ENCODE peak calls at places on chromosomes 7 and 10, in four cellular contexts. P, C, K and Z are unnamed samples.

GRCh38 chr7:65477326-65477725 is 103.7 kb downstream of the ZNF92 start:
- DNase-seq in C (no peak), P (no peak), K (no peak), Z (no peak)

GRCh38 chr10:25818751-25819150 is 115.3 kb upstream of the MYO3A start:
- DNase-seq in K (no peak), C (no peak), P (no peak), Z (no peak)

GRCh38 chr10:84837041-84837766 is 508.8 kb downstream of the CCSER2 start:
- DNase-seq in P (no peak), C (no peak), K (no peak), Z (no peak)

GRCh38 chr10:69337312-69338132 is 59.2 kb downstream of the HK1 start:
- DNase-seq in C (no peak), K (no peak), P (no peak), Z (no peak)

GRCh38 chr10:126250527-126251310 is 137.6 kb downstream of the ADAM12 start:
- DNase-seq in K (no peak), C (no peak), P (no peak), Z (no peak)

GRCh38 chr10:14016942-14017341 is 313.8 kb downstream of the FRMD4A start:
- DNase-seq in P (no peak), K (no peak), C (no peak), Z (no peak)

GRCh38 chr10:96208946-96209345 is 62.4 kb downstream of the BLNK start:
- DNase-seq in C (no peak), P (no peak), K (no peak), Z (no peak)

GRCh38 chr10:33306756-33307519 is 27.5 kb downstream of the NRP1 start:
- DNase-seq in K (no peak), C (no peak), P (no peak), Z (no peak)

GRCh38 chr10:1762066-1762465 is 24.7 kb upstream of the ADARB2 start:
- DNase-seq in K (no peak), P (no peak), C (no peak), Z (no peak)

GRCh38 chr10:19048901-19049300 is 300 bp downstream of the MALRD1 start:
- DNase-seq in K (no peak), C (no peak), P (no peak), Z (no peak)

GRCh38 chr7:111560773-111561658 is 1.3 kb downstream of the IMMP2L start:
- DNase-seq in K (no peak), C (no peak), P (no peak), Z (no peak)

GRCh38 chr10:70980687-70981086 is 92.3 kb upstream of the PCBD1 start:
- DNase-seq in P (no peak), K (no peak), C (no peak), Z (no peak)

GRCh38 chr7:29033584-29033983 is 75.5 kb upstream of the TRIL start:
- DNase-seq in P (no peak), C (no peak), K (no peak), Z (no peak)

GRCh38 chr7:94276797-94277196 is 117.9 kb upstream of the COL1A2 start:
- DNase-seq in K (no peak), C (no peak), P (no peak), Z (no peak)

GRCh38 chr10:5861269-5862031 is 28.2 kb downstream of the ANKRD16 start:
- DNase-seq in K (no peak), P (no peak), C (no peak), Z (no peak)

GRCh38 chr7:102320601-102321350 is 34.1 kb downstream of the SH2B2 start:
- DNase-seq in C (no peak), K (no peak), P (no peak), Z (no peak)

DNA sequence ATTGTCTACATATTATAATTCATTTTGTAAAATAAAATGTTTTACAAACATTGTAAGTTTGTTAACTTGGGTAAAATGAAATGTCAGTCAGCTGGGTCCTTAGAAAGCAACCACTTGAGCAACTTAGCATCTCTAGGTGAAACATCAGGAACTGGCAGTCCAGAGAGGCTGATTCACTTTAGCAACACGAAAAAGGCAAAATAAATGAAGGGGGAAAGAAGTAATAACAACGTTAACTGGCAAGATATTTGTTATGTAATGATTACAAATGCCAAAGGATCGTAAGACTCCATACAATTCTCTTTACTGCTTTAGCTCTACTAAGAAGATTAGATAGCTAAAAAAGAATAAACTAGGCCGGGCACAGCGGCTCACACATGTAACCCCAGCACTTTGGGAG is 5.0 kb downstream of the PDZD8 start:
- DNase-seq in P (no peak), K (no peak), C (no peak), Z (no peak)
- H3K4me1 ChIP-seq in P (peaks cover 37% of the 10 kb centered on the region), K (peaks cover 55% of the 10 kb centered on the region), C (peaks cover 23% of the 10 kb centered on the region), Z (peaks cover 18% of the 10 kb centered on the region)

DNA sequence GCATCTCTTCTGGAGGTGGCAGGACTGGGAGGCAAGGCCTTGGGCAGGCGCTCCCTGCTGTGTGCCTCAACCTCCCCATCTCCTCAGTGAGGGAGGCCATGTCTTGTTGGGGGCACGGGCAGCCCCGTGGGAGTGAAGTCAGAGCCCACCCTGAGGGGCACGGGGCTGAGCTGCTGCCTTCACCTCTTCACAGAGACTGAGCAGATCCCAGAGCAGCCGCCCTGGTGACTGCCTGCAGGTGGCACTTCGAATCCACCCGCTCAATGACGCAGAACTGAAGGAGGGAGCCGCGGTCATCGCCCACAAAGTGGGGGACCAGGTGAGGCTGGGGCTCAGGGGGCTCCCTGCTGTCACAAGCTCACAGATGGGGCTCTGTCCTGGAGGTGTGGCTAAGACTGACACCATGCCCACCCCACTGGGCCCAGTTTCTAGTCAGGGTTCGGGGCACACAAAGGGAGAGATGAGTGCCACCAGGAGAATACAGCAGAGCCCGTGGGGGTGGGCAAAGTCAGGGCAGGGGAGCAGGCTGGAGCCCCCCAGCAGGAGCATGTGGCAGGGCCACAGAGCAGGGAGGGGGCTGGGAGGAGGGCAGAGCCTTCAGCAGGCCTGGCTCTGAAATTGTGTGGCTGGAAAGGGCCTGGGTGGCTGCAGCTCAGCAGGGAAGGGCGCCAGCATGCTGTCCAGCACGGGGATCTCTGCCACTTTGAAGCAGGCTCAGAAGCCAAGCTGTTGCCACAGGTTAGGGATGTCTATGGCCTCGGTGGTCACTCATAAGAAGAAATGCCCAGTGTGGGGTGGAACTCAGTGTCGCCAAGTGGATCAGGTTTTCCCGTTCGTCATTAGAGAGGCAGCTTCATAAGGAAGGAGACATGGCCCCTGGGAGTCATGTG is 18.8 kb upstream of the CHST12 start:
- DNase-seq in C (no peak), P (no peak), K (no peak), Z (no peak)
- H3K4me1 ChIP-seq in C (no peaks in the 10 kb centered on the region), P (no peaks in the 10 kb centered on the region), K (no peaks in the 10 kb centered on the region), Z (no peaks in the 10 kb centered on the region)

GRCh38 chr7:137886706-137887105 is 39.9 kb upstream of the DGKI start:
- DNase-seq in K (no peak), P (no peak), C (no peak), Z (no peak)
- H3K4me1 ChIP-seq in K (peaks cover 14% of the 10 kb centered on the region), P (no peaks in the 10 kb centered on the region), C (peaks cover 19% of the 10 kb centered on the region), Z (no peaks in the 10 kb centered on the region)

DNA sequence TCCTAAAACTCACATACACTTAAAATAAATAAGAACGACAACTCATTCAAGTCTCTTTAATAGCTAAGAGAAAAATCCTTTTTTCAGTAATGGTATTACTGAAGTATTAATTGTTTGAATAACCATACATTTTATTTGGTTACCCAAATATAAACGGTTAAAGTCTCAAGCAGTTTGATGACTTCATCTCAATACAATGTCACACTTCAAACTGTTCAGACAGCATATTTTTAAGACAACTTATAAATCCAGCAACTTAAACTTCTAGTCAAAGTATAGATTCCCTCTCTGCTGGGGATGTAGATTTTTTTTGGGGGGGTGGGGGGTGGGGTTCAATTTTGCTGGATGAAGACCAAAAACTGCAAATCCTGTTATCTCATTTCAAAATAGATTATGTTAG is 42.0 kb downstream of the GNA12 start:
- DNase-seq in C (no peak), K (no peak), P (no peak), Z (no peak)
- H3K4me1 ChIP-seq in C (peaks cover 5% of the 10 kb centered on the region), K (peaks cover 21% of the 10 kb centered on the region), P (peaks cover 18% of the 10 kb centered on the region), Z (peaks cover 12% of the 10 kb centered on the region)

DNA sequence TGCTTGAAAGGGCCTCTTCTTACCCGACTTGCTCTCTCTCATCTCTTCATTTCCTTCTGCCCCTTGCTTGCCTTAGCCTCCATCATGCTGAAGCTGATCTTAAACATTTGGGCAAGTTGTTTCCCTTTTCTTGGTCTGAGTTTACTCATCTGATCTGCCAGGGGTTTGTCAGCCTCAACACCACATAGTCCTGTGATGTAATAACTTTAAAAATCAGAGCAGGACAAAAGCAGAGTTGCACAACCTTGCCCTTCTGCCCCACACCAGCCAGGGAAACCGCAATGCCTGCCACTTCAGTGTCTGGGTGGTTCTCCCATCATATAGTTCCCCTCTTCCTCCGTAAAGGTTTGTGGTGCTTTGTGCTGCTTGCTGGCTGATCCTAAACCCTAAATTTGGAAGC is 9.9 kb upstream of the LIPM start:
- DNase-seq in P (no peak), K (peak; percentile 10), C (peak; percentile 20), Z (no peak)
- H3K4me1 ChIP-seq in P (peaks cover 6% of the 10 kb centered on the region), K (no peaks in the 10 kb centered on the region), C (no peaks in the 10 kb centered on the region), Z (peaks cover 4% of the 10 kb centered on the region)

GRCh38 chr10:22623624-22624263 is 90.6 kb downstream of the PIP4K2A start:
- DNase-seq in K (no peak), P (no peak), C (no peak), Z (no peak)

GRCh38 chr10:22620929-22621328 is 93.4 kb downstream of the PIP4K2A start:
- DNase-seq in K (no peak), C (no peak), P (no peak), Z (no peak)

GRCh38 chr10:22621726-22622125 is 92.7 kb downstream of the PIP4K2A start:
- DNase-seq in C (no peak), K (no peak), P (no peak), Z (no peak)

GRCh38 chr10:22624289-22624738 is 90.1 kb downstream of the PIP4K2A start:
- DNase-seq in K (no peak), P (no peak), C (no peak), Z (peak; percentile 33)

DNA sequence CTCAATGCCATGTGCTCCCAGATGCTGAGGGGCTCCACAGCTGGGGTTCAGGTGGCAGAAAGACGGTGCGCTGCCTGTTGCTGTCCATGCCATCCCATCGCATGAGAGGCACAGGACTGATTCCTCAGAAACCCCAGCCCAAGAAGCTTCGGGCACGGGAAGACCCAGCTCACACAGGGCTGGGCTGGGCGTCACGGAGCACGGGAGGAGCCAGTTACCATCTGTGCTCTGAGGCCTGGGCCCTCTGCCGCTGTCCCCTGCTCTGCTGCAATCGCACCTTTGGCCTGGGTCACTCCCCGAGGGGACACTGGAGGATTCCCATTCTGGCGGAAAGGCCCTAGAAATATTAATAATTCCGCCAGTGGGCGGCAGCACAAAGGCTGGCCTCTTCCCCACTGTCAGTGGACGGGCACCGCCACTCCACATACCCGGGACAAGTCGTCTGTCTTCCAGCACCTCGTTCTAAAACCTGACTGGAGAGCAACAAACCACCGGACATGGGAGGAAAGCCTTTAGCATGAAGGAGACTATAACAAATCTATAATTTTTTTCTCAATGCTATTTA is 92.1 kb downstream of the PIP4K2A start:
- DNase-seq in C (no peak), K (no peak), P (no peak), Z (no peak)
- H3K4me1 ChIP-seq in C (peaks cover 18% of the 10 kb centered on the region), K (peaks cover 18% of the 10 kb centered on the region), P (peaks cover 95% of the 10 kb centered on the region), Z (peaks cover 100% of the 10 kb centered on the region)

GRCh38 chr10:46020344-46020656 is 10.1 kb downstream of the NCOA4 start:
- DNase-seq in P (no peak), K (no peak), C (no peak), Z (no peak)

GRCh38 chr10:46020871-46021553 is 9.4 kb downstream of the NCOA4 start:
- DNase-seq in P (no peak), K (no peak), C (no peak), Z (no peak)

GRCh38 chr10:46026106-46026505 is 4.3 kb downstream of the NCOA4 start:
- DNase-seq in K (no peak), P (no peak), C (no peak), Z (no peak)

GRCh38 chr10:46024948-46025347 is 5.5 kb downstream of the NCOA4 start:
- DNase-seq in C (no peak), P (no peak), K (no peak), Z (no peak)

GRCh38 chr10:46022978-46023702 is 7.3 kb downstream of the NCOA4 start:
- DNase-seq in K (peak; percentile 93), P (peak; percentile 77), C (peak; percentile 94), Z (peak; percentile 85)
- H3K4me1 ChIP-seq in K (peaks cover 78% of the 10 kb centered on the region), P (peaks cover 69% of the 10 kb centered on the region), C (peaks cover 93% of the 10 kb centered on the region), Z (peaks cover 38% of the 10 kb centered on the region)

GRCh38 chr7:33836797-33837355 is 68.5 kb upstream of the BMPER start:
- DNase-seq in P (no peak), K (no peak), C (no peak), Z (no peak)
- H3K4me1 ChIP-seq in P (no peaks in the 10 kb centered on the region), K (no peaks in the 10 kb centered on the region), C (peaks cover 8% of the 10 kb centered on the region), Z (no peaks in the 10 kb centered on the region)